ENCODE peak calls at places on chromosome 19, in eight cellular contexts. W, B, E, C, I, Q, L and K are unnamed samples. For H3K36me3, the result is how much of the 10 kb centered on the place peaks cover.

GRCh38 chr19:52492201-52492960 is 35.1 kb upstream of the ZNF808 start:
- DNase-seq in C (peak), I (no peak), E (peak), W (no peak), L (no peak), B (no peak), Q (no peak), K (no peak)

GRCh38 chr19:15161028-15161984 is 39.5 kb downstream of the NOTCH3 start:
- DNase-seq in C (no peak), B (no peak), E (no peak), L (no peak), I (no peak), W (no peak), Q (peak), K (no peak)

GRCh38 chr19:48646192-48646911 is 365 bp upstream of the CA11 start:
- DNase-seq in B (peak), Q (peak), I (no peak), W (peak), L (peak), E (peak), C (peak), K (peak)

GRCh38 chr19:35592226-35592625 is 6.3 kb downstream of the PMIS2 start:
- DNase-seq in W (no peak), B (no peak), I (no peak), E (peak), Q (peak), L (no peak), C (peak), K (no peak)

GRCh38 chr19:55619264-55619663 is 5.1 kb downstream of the ZNF784 start:
- DNase-seq in W (no peak), E (no peak), L (no peak), B (no peak), C (no peak), I (no peak), Q (no peak), K (no peak)

GRCh38 chr19:43316591-43317319 is 36.7 kb upstream of the CD177 start:
- DNase-seq in B (no peak), I (no peak), Q (peak), E (peak), C (peak), L (no peak), W (no peak), K (no peak)

GRCh38 chr19:10217085-10217484 is 14.0 kb downstream of the S1PR2 start:
- DNase-seq in I (no peak), C (no peak), B (no peak), Q (no peak), W (no peak), L (no peak), E (no peak), K (no peak)

GRCh38 chr19:53912653-53913052 is 3.6 kb downstream of the CACNG7 start:
- DNase-seq in W (no peak), B (no peak), C (no peak), I (no peak), E (peak), L (no peak), Q (no peak), K (no peak)

GRCh38 chr19:53466726-53467125 is 807 bp upstream of the ZNF813 start:
- DNase-seq in E (peak), W (no peak), L (no peak), Q (no peak), B (no peak), C (no peak), I (no peak), K (no peak)

GRCh38 chr19:42846597-42846996 is 32.9 kb downstream of the PSG1 start:
- DNase-seq in E (no peak), Q (peak), W (no peak), L (no peak), I (no peak), B (no peak), C (no peak), K (no peak)

GRCh38 chr19:10796653-10797052 is 39.4 kb downstream of the TMED1 start:
- DNase-seq in C (no peak), L (no peak), I (no peak), Q (no peak), E (no peak), B (no peak), W (no peak), K (no peak)

GRCh38 chr19:48353682-48354081 is 10.1 kb downstream of the TMEM143 start:
- DNase-seq in I (no peak), E (no peak), B (no peak), C (no peak), Q (peak), W (no peak), L (no peak), K (no peak)

GRCh38 chr19:50791594-50792245 is 1.5 kb downstream of the ACP4 start:
- DNase-seq in E (no peak), Q (no peak), L (no peak), B (no peak), W (no peak), I (no peak), C (no peak), K (no peak)

GRCh38 chr19:52691215-52691610 is 43.6 kb downstream of the ZNF611 start:
- DNase-seq in W (no peak), E (peak), Q (no peak), I (no peak), C (no peak), B (peak), L (no peak), K (peak)

GRCh38 chr19:52640916-52641315 is 2.8 kb upstream of the ZNF83 start:
- DNase-seq in L (no peak), C (peak), Q (no peak), E (peak), I (no peak), B (no peak), W (no peak), K (no peak)

GRCh38 chr19:40661616-40662015 is 28.8 kb downstream of the NUMBL start:
- DNase-seq in C (no peak), L (no peak), Q (no peak), E (no peak), B (no peak), I (no peak), W (no peak), K (no peak)

GRCh38 chr19:40827386-40828247 is 22.6 kb downstream of the CYP2A6 start:
- DNase-seq in L (no peak), C (no peak), W (no peak), Q (no peak), E (no peak), B (no peak), I (no peak), K (peak)

GRCh38 chr19:30406220-30406944 is 34.2 kb downstream of the ZNF536 start:
- DNase-seq in B (peak), Q (no peak), E (peak), C (no peak), W (peak), L (no peak), I (no peak), K (no peak)

GRCh38 chr19:1862424-1863307 is 713 bp downstream of the KLF16 start:
- DNase-seq in B (no peak), I (no peak), C (no peak), L (peak), E (peak), W (peak), Q (no peak), K (no peak)

GRCh38 chr19:51163257-51163656 is 21.2 kb downstream of the SIGLEC7 start:
- DNase-seq in Q (no peak), E (no peak), C (no peak), W (no peak), L (no peak), I (no peak), B (no peak), K (no peak)

GRCh38 chr19:49559443-49559842 is 20.9 kb downstream of the NOSIP start:
- DNase-seq in E (no peak), W (no peak), B (no peak), I (no peak), Q (no peak), L (no peak), C (no peak), K (no peak)

GRCh38 chr19:35206379-35206778 is 22.2 kb downstream of the FAM187B start:
- DNase-seq in W (no peak), E (no peak), I (no peak), L (no peak), B (no peak), Q (no peak), C (no peak), K (no peak)

GRCh38 chr19:42207767-42208259 is 9.7 kb downstream of the DEDD2 start:
- DNase-seq in Q (peak), I (no peak), C (no peak), L (peak), E (no peak), B (no peak), W (no peak), K (no peak)

GRCh38 chr19:27793644-27794443 is 1419.1 kb downstream of the UQCRFS1 start:
- DNase-seq in B (peak), C (peak), I (peak), E (peak), W (peak), L (peak), Q (peak), K (peak)

GRCh38 chr19:46351241-46352041 is 4.6 kb downstream of the PPP5C start:
- DNase-seq in I (peak), C (no peak), E (no peak), W (peak), B (no peak), L (peak), Q (peak), K (peak)

GRCh38 chr19:5586300-5587070 is 18.7 kb upstream of the TINCR start:
- DNase-seq in B (no peak), E (no peak), Q (peak), C (no peak), W (no peak), L (peak), I (no peak), K (no peak)

GRCh38 chr19:34480971-34481821 is at the start of gene WTIP:
- DNase-seq in W (peak), C (no peak), E (peak), I (peak), B (peak), Q (peak), L (peak), K (peak)

GRCh38 chr19:4993683-4994082 is 24.8 kb downstream of the KDM4B start:
- DNase-seq in E (no peak), B (no peak), I (no peak), W (no peak), C (no peak), Q (no peak), L (no peak), K (no peak)

GRCh38 chr19:24048261-24048660 is 38.7 kb upstream of the ZNF254 start:
- DNase-seq in E (no peak), W (no peak), L (no peak), Q (no peak), B (no peak), C (no peak), I (no peak), K (no peak)

GRCh38 chr19:2166741-2167738 is 3.3 kb downstream of the DOT1L start:
- DNase-seq in B (peak), W (peak), C (no peak), E (no peak), I (peak), L (peak), Q (peak), K (peak)

GRCh38 chr19:2185734-2186070 is 22.0 kb downstream of the DOT1L start:
- DNase-seq in C (no peak), Q (no peak), E (no peak), L (no peak), W (no peak), I (no peak), B (no peak), K (no peak)

GRCh38 chr19:49342291-49342721 is 7.1 kb downstream of the CD37 start:
- DNase-seq in Q (no peak), E (no peak), C (no peak), B (no peak), I (no peak), L (peak), W (no peak), K (no peak)

GRCh38 chr19:49911381-49912145 is 14.9 kb upstream of the IL4I1 start:
- DNase-seq in B (no peak), I (no peak), Q (no peak), W (no peak), L (no peak), C (no peak), E (no peak), K (no peak)

GRCh38 chr19:54489766-54490165 is 12.9 kb upstream of the LAIR2 start:
- DNase-seq in W (no peak), I (no peak), Q (no peak), E (no peak), L (no peak), C (no peak), B (no peak), K (no peak)

GRCh38 chr19:13841339-13842293 is 35.3 kb upstream of the NANOS3 start:
- DNase-seq in W (peak), I (no peak), L (peak), C (no peak), Q (peak), B (peak), E (no peak), K (no peak)

GRCh38 chr19:16969127-16969526 is 57.5 kb downstream of the CPAMD8 start:
- DNase-seq in B (no peak), Q (no peak), C (no peak), I (no peak), E (no peak), L (no peak), W (no peak), K (peak)

GRCh38 chr19:42410371-42410770 is 16.8 kb downstream of the LIPE start:
- DNase-seq in W (no peak), L (no peak), E (no peak), C (no peak), I (no peak), B (no peak), Q (no peak), K (no peak)

GRCh38 chr19:48069435-48069834 is 25.6 kb upstream of the CABP5 start:
- DNase-seq in E (no peak), I (no peak), L (no peak), C (no peak), W (no peak), Q (no peak), B (no peak), K (no peak)

GRCh38 chr19:28634031-28634328 is 579.0 kb downstream of the UQCRFS1 start:
- DNase-seq in Q (no peak), B (no peak), E (no peak), W (no peak), L (no peak), I (no peak), C (no peak), K (no peak)

GRCh38 chr19:46471116-46471733 is at the start of gene PNMA8A:
- DNase-seq in E (peak), W (peak), I (peak), C (peak), Q (peak), B (peak), L (peak), K (peak)

DNA sequence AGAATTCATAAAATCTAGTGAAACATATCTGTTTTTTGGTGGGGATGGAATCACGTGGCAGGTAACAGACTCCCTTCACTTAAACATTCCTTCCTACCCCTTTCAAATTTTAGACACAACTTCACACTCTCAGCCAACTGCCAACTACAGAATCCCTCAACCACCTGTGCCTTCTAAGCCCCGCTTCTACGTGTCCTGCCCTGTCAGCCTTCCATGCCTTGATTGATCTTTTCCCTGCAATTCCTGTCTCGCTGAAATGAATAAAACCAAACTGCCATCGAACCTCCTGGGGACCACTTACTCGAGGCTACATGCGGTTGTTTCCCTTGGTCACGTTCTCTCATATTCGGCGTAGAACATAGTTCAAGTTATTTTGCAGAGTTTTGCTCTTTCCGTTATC is 1.2 kb downstream of the ZNF625 start:
- DNase-seq in B (no peak), C (no peak), E (no peak), Q (no peak), L (no peak), I (no peak), W (no peak), K (no peak)
- H3K36me3 ChIP-seq in B (under half), C (under half), E (under half), Q (under half), L (under half), I (under half), W (under half), K (under half)

DNA sequence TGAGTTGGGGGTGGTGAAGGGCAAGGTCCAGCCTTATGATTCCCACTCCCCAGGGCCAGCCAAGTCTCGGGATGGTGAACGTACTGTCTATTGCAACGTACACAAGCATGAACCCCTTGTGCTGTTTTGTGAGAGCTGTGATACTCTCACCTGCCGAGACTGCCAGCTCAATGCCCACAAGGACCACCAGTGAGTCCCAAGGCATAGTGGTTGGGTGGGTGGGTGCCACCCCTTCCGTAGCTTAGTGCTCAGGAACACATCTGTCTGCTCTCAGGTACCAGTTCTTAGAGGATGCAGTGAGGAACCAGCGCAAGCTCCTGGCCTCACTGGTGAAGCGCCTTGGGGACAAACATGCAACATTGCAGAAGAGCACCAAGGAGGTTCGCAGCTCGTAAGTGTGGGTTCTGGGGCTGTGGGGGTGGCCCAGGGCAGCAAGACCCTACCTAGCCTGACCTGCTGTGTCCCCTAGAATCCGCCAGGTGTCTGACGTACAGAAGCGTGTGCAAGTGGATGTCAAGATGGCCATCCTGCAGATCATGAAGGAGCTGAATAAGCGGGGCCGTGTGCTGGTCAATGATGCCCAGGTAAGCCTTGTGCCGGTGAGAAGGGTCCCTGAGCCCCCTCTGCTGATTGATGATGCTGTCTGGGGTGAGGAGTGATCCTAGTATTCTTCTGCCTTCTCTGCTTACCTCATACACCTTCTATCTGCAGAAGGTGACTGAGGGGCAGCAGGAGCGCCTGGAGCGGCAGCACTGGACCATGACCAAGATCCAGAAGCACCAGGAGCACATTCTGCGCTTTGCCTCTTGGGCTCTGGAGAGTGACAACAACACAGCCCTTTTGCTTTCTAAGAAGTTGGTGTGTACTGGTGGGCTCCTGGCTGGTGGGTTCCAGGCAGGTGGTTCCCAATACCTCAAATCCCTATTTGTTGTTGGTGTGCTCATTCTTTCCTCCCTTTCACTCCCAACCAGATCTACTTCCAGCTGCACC is 3.8 kb downstream of the TRIM28 start:
- DNase-seq in L (no peak), Q (no peak), C (no peak), E (no peak), W (no peak), I (no peak), B (no peak), K (no peak)
- H3K36me3 ChIP-seq in L (under half), Q (half or more), C (half or more), E (under half), W (under half), I (half or more), B (half or more), K (half or more)

GRCh38 chr19:19009951-19010350 is 23.4 kb downstream of the SUGP2 start:
- DNase-seq in W (no peak), C (no peak), L (no peak), E (no peak), I (no peak), B (no peak), Q (no peak), K (no peak)
- H3K36me3 ChIP-seq in W (under half), C (half or more), L (under half), E (under half), I (half or more), B (under half), Q (under half), K (half or more)

GRCh38 chr19:45139286-45140143 is 21.3 kb downstream of the NKPD1 start:
- DNase-seq in Q (no peak), B (no peak), L (no peak), I (no peak), E (no peak), W (no peak), C (no peak), K (no peak)

GRCh38 chr19:45141203-45141900 is 19.4 kb downstream of the NKPD1 start:
- DNase-seq in Q (no peak), B (no peak), E (no peak), C (no peak), I (no peak), W (no peak), L (no peak), K (no peak)

GRCh38 chr19:45138303-45138751 is 22.5 kb downstream of the NKPD1 start:
- DNase-seq in I (no peak), B (no peak), Q (no peak), C (no peak), L (no peak), E (no peak), W (no peak), K (no peak)

GRCh38 chr19:45140533-45140932 is 20.2 kb downstream of the NKPD1 start:
- DNase-seq in E (no peak), W (no peak), B (no peak), I (no peak), L (no peak), C (no peak), Q (no peak), K (no peak)

DNA sequence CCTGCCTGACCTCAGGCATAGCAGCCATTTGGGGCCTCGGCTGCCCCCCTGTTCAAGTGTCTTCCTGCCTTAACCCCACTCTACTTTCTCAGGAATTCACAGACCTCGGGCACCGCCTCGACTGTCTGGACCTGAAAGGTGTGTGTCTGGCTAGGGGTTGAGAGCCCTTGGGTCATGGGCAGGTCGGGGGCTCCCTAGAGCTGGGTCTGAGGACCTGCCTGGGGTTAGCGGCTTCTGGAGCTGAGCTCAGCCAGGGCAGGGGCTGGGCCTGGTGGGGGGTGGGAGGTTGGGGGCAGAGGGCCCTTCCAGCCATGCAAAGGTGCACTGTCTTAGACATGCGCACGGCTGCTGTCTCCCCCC is 20.7 kb downstream of the NKPD1 start:
- DNase-seq in B (no peak), L (no peak), W (no peak), Q (no peak), I (no peak), C (no peak), E (no peak), K (no peak)
- H3K36me3 ChIP-seq in B (under half), L (under half), W (under half), Q (under half), I (under half), C (under half), E (under half), K (under half)

GRCh38 chr19:32619051-32619685 is 38.2 kb downstream of the PDCD5 start:
- DNase-seq in E (no peak), W (no peak), I (no peak), B (no peak), Q (no peak), L (peak), C (no peak), K (no peak)
- H3K36me3 ChIP-seq in E (under half), W (under half), I (half or more), B (under half), Q (under half), L (under half), C (under half), K (half or more)

GRCh38 chr19:8088752-8089663 is 36.4 kb downstream of the CCL25 start:
- DNase-seq in Q (no peak), E (no peak), I (no peak), B (no peak), C (no peak), L (no peak), W (no peak), K (no peak)

GRCh38 chr19:8087876-8088275 is 35.3 kb downstream of the CCL25 start:
- DNase-seq in B (no peak), W (no peak), E (no peak), C (no peak), Q (no peak), I (no peak), L (no peak), K (no peak)

GRCh38 chr19:8085606-8086464 is 33.3 kb downstream of the CCL25 start:
- DNase-seq in B (no peak), L (no peak), E (peak), I (no peak), C (no peak), Q (no peak), W (no peak), K (no peak)

GRCh38 chr19:8084152-8084551 is 31.6 kb downstream of the CCL25 start:
- DNase-seq in I (no peak), C (no peak), B (no peak), L (peak), Q (no peak), W (no peak), E (no peak), K (no peak)

GRCh38 chr19:8086849-8087248 is 34.3 kb downstream of the CCL25 start:
- DNase-seq in B (no peak), W (no peak), E (no peak), I (no peak), C (no peak), L (no peak), Q (no peak), K (no peak)
- H3K36me3 ChIP-seq in B (under half), W (under half), E (under half), I (under half), C (under half), L (under half), Q (under half), K (under half)